ENCODE peak calls at places on chromosomes 3 and 15, in four cellular contexts. F, P, W and A are unnamed samples.

GRCh38 chr15:62994975-62995730 is 47.4 kb upstream of the TPM1 start:
- DNase-seq in W (no peak), P (no peak), F (no peak), A (no peak)

GRCh38 chr3:19576343-19576742 is 357.7 kb downstream of the EFHB start:
- DNase-seq in P (no peak), F (no peak), W (no peak), A (no peak)

GRCh38 chr15:29822100-29822684 is at the start of gene TJP1:
- DNase-seq in F (peak), W (peak), P (no peak), A (peak)

GRCh38 chr3:159128628-159129027 is 326.8 kb downstream of the MFSD1 start:
- DNase-seq in P (no peak), W (no peak), F (no peak), A (no peak)

GRCh38 chr3:124615896-124616543 is 114.2 kb upstream of the UMPS start:
- DNase-seq in P (no peak), W (no peak), F (peak), A (no peak)

GRCh38 chr3:28786446-28786845 is 437.8 kb upstream of the AZI2 start:
- DNase-seq in F (no peak), P (no peak), W (no peak), A (no peak)

GRCh38 chr3:172651936-172652595 is 58.8 kb downstream of the NCEH1 start:
- DNase-seq in F (no peak), P (no peak), W (no peak), A (no peak)

GRCh38 chr15:65954289-65954741 is 85.0 kb downstream of the RAB11A start:
- DNase-seq in F (no peak), W (no peak), P (no peak), A (no peak)

GRCh38 chr3:125374501-125374995 is 577 bp downstream of the ZNF148 start:
- DNase-seq in F (peak), P (peak), W (peak), A (no peak)

GRCh38 chr3:177427540-177427939 is 230.3 kb upstream of the TBL1XR1 start:
- DNase-seq in P (no peak), F (no peak), W (no peak), A (no peak)

GRCh38 chr3:100978036-100978659 is 15.1 kb downstream of the ABI3BP start:
- DNase-seq in P (no peak), F (no peak), W (no peak), A (peak)

GRCh38 chr15:79035111-79035601 is 55.4 kb downstream of the RASGRF1 start:
- DNase-seq in W (peak), F (no peak), P (no peak), A (no peak)

GRCh38 chr15:70339551-70340517 is 242.1 kb upstream of the TLE3 start:
- DNase-seq in W (no peak), F (no peak), P (no peak), A (no peak)

GRCh38 chr3:52429031-52429430 is 15.9 kb downstream of the SEMA3G start:
- DNase-seq in W (no peak), P (no peak), F (no peak), A (peak)

GRCh38 chr15:34729056-34729455 is 25.7 kb downstream of the GJD2 start:
- DNase-seq in F (no peak), W (no peak), P (no peak), A (no peak)

GRCh38 chr3:130800829-130801228 is 54.2 kb upstream of the PIK3R4 start:
- DNase-seq in W (no peak), F (no peak), P (no peak), A (no peak)

GRCh38 chr3:8962226-8962861 is 928 bp downstream of the RAD18 start:
- DNase-seq in F (no peak), W (no peak), P (no peak), A (no peak)

GRCh38 chr3:130508970-130509369 is 8.0 kb upstream of the COL6A6 start:
- DNase-seq in F (peak), W (peak), P (no peak), A (no peak)

GRCh38 chr3:17132286-17133115 is 247.7 kb downstream of the PLCL2 start:
- DNase-seq in F (no peak), W (no peak), P (no peak), A (no peak)

GRCh38 chr15:31461375-31461774 is 134.7 kb downstream of the KLF13 start:
- DNase-seq in P (no peak), W (no peak), F (no peak), A (no peak)